ENCODE peak calls at places on chromosome X, in five cellular contexts. C is suprapubic skin, F is esophagus muscularis mucosa, K is Caco-2, S is cardiac muscle cell. I is an unnamed sample. For H3K4me1, the result is how much of the 10 kb centered on the place peaks cover.

GRCh38 chrX:134747006-134747405 is 88.7 kb upstream of the PLAC1 start:
- DNase-seq in C (no peak), F (no peak), S (no peak), K (peak), I (no peak)

GRCh38 chrX:21375795-21376069 is 1.5 kb downstream of the CNKSR2 start:
- DNase-seq in K (no peak), F (no peak), S (peak), C (no peak), I (no peak)

GRCh38 chrX:17643528-17643927 is 93.8 kb upstream of the SCML1 start:
- DNase-seq in F (no peak), S (no peak), C (no peak), K (no peak), I (no peak)

GRCh38 chrX:55451990-55452824 is at the start of gene MAGEH1:
- DNase-seq in K (no peak), C (peak), F (peak), S (peak), I (peak)

GRCh38 chrX:37906357-37906756 is 59.0 kb upstream of the DYNLT3 start:
- DNase-seq in S (no peak), K (no peak), C (no peak), F (no peak), I (no peak)

GRCh38 chrX:133881893-133882292 is 103.5 kb downstream of the GPC3 start:
- DNase-seq in F (no peak), C (no peak), S (peak), K (no peak), I (no peak)

GRCh38 chrX:97936296-97936695 is 1052.6 kb downstream of the RPA4 start:
- DNase-seq in S (no peak), F (no peak), C (no peak), K (no peak), I (no peak)

GRCh38 chrX:38811515-38812239 is 10.4 kb downstream of the MID1IP1 start:
- DNase-seq in K (no peak), S (no peak), C (no peak), F (no peak), I (no peak)

GRCh38 chrX:72305286-72306084 is at the start of gene CITED1:
- DNase-seq in F (no peak), C (no peak), S (no peak), K (no peak), I (no peak)

GRCh38 chrX:153926594-153926862 is 464 bp upstream of the ARHGAP4 start:
- DNase-seq in S (no peak), F (no peak), C (no peak), K (no peak), I (no peak)
- H3K4me1 ChIP-seq in S (under half), F (half or more), C (under half), K (under half), I (under half)

GRCh38 chrX:139831017-139831416 is 101.8 kb downstream of the ATP11C start:
- DNase-seq in C (no peak), F (no peak), S (no peak), K (no peak), I (no peak)
- H3K4me1 ChIP-seq in C (under half), F (under half), S (under half), K (under half), I (under half)

DNA sequence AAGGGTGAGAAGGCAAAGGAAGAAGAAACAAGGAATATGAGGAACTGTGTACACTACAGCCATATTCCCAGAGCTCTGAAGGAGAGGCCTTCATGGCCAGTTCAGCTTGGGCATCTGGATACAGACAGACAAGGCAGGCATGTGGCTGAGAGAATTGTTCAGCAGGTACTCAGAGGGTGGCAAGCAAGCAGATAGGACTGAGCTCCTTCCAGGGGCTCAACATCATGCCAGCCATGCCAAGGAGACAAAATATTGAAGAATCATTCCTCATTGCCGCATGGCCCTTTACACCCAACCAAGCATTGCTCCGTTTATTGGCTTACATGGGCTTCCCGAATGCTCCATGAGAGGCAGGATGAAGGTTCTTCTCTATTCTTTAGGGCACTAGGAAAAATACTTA is 78.5 kb upstream of the EFNB1 start:
- DNase-seq in F (no peak), C (no peak), K (no peak), S (no peak), I (no peak)
- H3K4me1 ChIP-seq in F (under half), C (under half), K (under half), S (under half), I (under half)

GRCh38 chrX:51851507-51852085 is 41.8 kb upstream of the MAGED1 start:
- DNase-seq in F (no peak), K (no peak), S (no peak), C (no peak), I (no peak)
- H3K4me1 ChIP-seq in F (under half), K (under half), S (under half), C (under half), I (under half)

DNA sequence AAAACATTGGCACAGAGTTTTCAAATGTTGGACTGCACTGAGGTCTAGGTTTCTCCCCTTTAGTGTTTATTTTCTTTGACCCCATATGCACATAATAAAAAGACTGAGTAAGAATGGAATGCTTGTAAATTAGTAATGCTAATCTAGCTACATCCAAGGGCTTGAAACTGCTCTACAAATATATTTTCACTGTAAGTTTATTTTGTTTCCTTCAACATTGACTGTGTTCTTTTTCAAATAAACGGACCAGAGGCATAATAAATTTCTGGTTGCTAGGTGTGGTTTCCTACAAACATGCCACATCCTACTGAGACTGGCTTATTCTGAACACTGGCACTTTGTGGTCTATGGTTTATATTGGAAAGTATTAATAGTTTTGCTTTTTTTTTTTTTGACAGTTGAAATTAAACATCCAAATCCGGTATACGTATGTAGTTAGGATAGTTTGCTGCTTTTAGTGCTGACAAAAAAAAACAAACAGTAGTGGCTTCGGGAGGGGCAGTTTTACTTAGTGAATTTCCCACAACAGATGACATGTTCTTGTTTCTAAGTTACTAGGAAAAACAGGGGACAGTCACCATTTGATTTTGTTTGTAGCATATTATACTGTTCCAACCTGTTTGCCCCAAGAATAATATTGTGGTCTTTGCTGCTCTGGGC is 13.2 kb downstream of the CA5B start:
- DNase-seq in K (no peak), S (no peak), C (no peak), F (no peak), I (no peak)
- H3K4me1 ChIP-seq in K (under half), S (under half), C (under half), F (under half), I (under half)

GRCh38 chrX:12709047-12709446 is 82.2 kb upstream of the PRPS2 start:
- DNase-seq in C (no peak), F (no peak), K (peak), S (no peak), I (no peak)
- H3K4me1 ChIP-seq in C (under half), F (under half), K (under half), S (under half), I (under half)

GRCh38 chrX:45771560-45772340 is 571.1 kb upstream of the DIPK2B start:
- DNase-seq in S (no peak), F (no peak), C (no peak), K (peak), I (no peak)
- H3K4me1 ChIP-seq in S (under half), F (under half), C (under half), K (under half), I (under half)

GRCh38 chrX:132483951-132484350 is 4.9 kb downstream of the MBNL3 start:
- DNase-seq in S (no peak), F (no peak), C (no peak), K (no peak), I (no peak)
- H3K4me1 ChIP-seq in S (under half), F (under half), C (under half), K (under half), I (under half)

DNA sequence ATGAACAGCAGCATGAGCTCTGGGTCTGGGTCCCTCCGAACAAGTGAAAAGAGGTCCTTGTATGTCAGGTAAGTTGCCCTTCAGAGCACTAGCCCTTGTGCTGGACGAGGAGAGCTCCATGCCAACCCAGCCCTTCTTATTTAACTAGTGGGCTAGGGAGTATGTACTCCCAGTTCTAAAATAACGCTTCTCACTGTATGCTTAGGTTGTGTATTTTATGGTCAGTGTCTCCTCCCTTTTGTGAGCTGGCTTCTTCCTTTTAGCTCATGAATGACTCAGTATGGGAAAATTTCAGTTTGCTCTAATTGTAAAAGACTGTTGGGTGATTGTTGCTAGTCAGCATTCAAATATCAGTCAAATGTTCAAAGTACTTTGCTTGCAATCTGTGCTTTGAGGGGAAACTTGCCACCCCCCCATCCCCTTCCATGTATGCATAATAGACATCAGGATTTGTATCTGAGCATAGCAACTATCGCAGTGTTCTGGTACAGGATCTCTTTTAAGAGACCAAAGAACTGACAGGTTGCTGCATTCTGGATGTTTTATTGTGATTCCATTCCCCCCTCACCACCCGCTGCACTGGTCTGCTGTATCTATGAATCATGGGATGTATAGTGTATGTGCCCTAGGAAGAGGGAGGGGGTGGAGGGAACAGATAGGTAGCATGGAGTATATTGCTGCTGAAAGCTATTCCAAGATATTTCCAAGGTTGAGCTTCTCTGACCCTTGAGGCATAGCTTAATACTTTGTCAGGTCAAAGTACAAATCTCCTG is 34.7 kb downstream of the DLG3 start:
- DNase-seq in K (no peak), C (no peak), F (no peak), S (no peak), I (no peak)
- H3K4me1 ChIP-seq in K (under half), C (under half), F (half or more), S (under half), I (under half)

DNA sequence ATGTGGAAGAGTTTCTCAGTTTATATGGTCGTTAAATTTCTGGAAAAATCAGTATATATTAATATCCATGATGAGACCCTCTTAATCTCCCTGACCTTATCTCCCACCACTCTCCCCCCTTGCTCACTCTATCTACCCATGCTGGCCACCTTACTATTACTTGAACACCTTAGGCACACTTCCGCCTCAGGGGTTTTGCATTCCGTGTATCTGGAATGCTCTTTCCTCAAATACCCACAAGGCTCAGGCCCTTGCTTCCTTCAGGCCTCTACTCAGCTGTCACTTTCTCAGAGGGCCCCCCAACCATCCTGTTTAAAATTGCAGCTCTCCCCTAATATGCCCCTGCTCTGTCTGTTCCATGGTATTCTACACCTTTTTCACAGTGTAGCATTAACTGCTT is 1.9 kb downstream of the KANTR start:
- DNase-seq in C (no peak), S (no peak), F (no peak), K (no peak), I (no peak)
- H3K4me1 ChIP-seq in C (under half), S (under half), F (under half), K (under half), I (under half)